ENCODE peak calls at places on chromosomes 3 and 15, in six cellular contexts. S is AG10803, U is neural progenitor cell, T is astrocyte of the cerebellum, B is RWPE1, I is osteoblast. J is an unnamed sample.
A peak's percentile ranks its signal among the peaks of the same experiment; 100 is the strongest.

GRCh38 chr3:120567370-120568197 is 28.6 kb upstream of the NDUFB4 start:
- DNase-seq in B (no peak), S (peak; percentile 43), T (no peak), I (no peak), U (peak; percentile 45), J (no peak)

GRCh38 chr15:45121706-45122417 is 7.7 kb downstream of the DUOXA2 start:
- DNase-seq in I (peak; percentile 99), S (peak; percentile 84), U (no peak), B (peak; percentile 88), T (peak; percentile 6), J (peak; percentile 18)

GRCh38 chr3:193016437-193016887 is 98.8 kb upstream of the MB21D2 start:
- DNase-seq in I (no peak), U (peak; percentile 51), B (peak; percentile 36), S (no peak), T (peak; percentile 16), J (no peak)

GRCh38 chr3:87052499-87053260 is 61.7 kb upstream of the VGLL3 start:
- DNase-seq in B (no peak), S (no peak), U (peak; percentile 2), I (no peak), T (no peak), J (no peak)

GRCh38 chr3:42504334-42505202 is 2.1 kb downstream of the VIPR1 start:
- DNase-seq in T (no peak), I (peak; percentile 66), S (no peak), U (no peak), B (no peak), J (no peak)

GRCh38 chr3:80018375-80018774 is 250.6 kb upstream of the ROBO1 start:
- DNase-seq in B (no peak), T (no peak), I (no peak), S (no peak), U (no peak), J (no peak)

GRCh38 chr15:98076021-98076816 is 115.7 kb downstream of the ARRDC4 start:
- DNase-seq in I (no peak), U (no peak), T (no peak), S (peak; percentile 73), B (no peak), J (peak; percentile 46)

GRCh38 chr3:194944526-194944925 is 258.8 kb downstream of the FAM43A start:
- DNase-seq in T (no peak), I (no peak), B (no peak), U (no peak), S (no peak), J (no peak)

GRCh38 chr3:194485471-194485875 is 1.3 kb downstream of the ATP13A3 start:
- DNase-seq in U (no peak), T (no peak), B (peak; percentile 53), I (peak; percentile 89), S (peak; percentile 70), J (no peak)

GRCh38 chr3:142077859-142078500 is 71.4 kb downstream of the TFDP2 start:
- DNase-seq in S (no peak), I (no peak), T (no peak), U (no peak), B (no peak), J (no peak)

GRCh38 chr3:195768414-195768813 is 43.3 kb downstream of the MUC4 start:
- DNase-seq in I (peak; percentile 82), U (no peak), T (no peak), S (no peak), B (no peak), J (no peak)

GRCh38 chr3:125139386-125139785 is 73.2 kb downstream of the SLC12A8 start:
- DNase-seq in B (no peak), U (no peak), I (no peak), S (no peak), T (no peak), J (no peak)

GRCh38 chr3:34859741-34860140 is 779.6 kb upstream of the ARPP21 start:
- DNase-seq in S (no peak), I (no peak), T (peak; percentile 40), B (no peak), U (no peak), J (no peak)

GRCh38 chr3:153980252-153980590 is 141.0 kb upstream of the ARHGEF26 start:
- DNase-seq in T (no peak), S (no peak), B (no peak), I (no peak), U (no peak), J (no peak)

GRCh38 chr3:45067486-45067885 is 41.4 kb downstream of the CLEC3B start:
- DNase-seq in U (no peak), T (no peak), I (no peak), B (no peak), S (no peak), J (no peak)

GRCh38 chr3:56955551-56956131 is 104.8 kb upstream of the SPATA12 start:
- DNase-seq in B (no peak), S (no peak), T (no peak), I (no peak), U (no peak), J (no peak)
- TF ChIP-seq CTCF in B (no peak), S (no peak), T (no peak), I (no peak), U (no peak), J (no peak)

GRCh38 chr15:64653757-64654156 is 121.6 kb downstream of the RBPMS2 start:
- DNase-seq in U (no peak), T (no peak), B (no peak), S (peak; percentile 24), I (no peak), J (no peak)
- TF ChIP-seq CTCF in U (peak; percentile 32), T (peak; percentile 8), B (peak; percentile 50), S (peak; percentile 50), I (peak; percentile 50), J (peak; percentile 36)

DNA sequence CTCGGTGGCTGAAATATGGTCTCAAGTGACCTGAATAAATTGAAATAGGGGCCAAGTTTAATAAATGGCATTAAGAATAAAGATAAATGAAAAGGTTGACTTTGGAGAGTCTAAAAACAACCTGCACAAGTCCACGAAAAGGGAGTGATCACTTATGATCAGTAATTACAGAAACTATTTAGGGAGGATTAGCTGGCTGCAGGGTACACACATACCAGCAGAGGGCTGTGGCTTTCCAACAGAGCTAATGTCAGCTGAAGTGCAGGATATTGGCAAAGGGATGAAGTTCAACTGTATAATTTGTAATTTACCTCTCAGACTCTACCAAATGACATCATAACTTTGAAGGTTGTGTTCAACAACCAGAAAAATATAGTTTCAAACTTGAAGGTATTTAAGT is 86.8 kb downstream of the SYNPR start:
- DNase-seq in B (no peak), T (no peak), U (peak; percentile 57), S (no peak), I (no peak), J (no peak)
- TF ChIP-seq CTCF in B (no peak), T (peak; percentile 35), U (peak; percentile 72), S (peak; percentile 19), I (no peak), J (peak; percentile 3)

DNA sequence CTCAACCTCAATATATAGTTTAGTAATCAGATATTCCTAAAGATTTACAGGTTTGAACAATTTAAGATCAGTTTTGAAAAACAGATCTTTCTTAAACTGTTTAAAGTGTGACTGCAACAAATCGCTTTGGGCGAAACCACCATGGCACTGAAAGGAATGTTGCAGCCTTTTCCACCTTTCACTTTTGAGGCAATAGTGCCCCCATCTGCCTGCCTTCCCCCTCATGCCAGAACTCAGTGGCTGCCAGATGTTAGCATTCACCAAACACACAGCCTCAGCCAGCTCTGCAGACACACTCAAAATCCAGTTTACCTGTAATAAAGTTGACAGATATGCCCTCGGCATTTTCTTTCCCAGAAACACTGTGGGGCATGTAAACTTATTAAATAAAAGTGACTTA is 3.3 kb downstream of the LYSMD4 start:
- DNase-seq in T (no peak), I (peak; percentile 80), S (peak; percentile 67), U (peak; percentile 54), B (peak; percentile 25), J (no peak)
- TF ChIP-seq CTCF in T (peak; percentile 57), I (peak; percentile 68), S (peak; percentile 64), U (peak; percentile 54), B (no peak), J (peak; percentile 53)

GRCh38 chr3:179750720-179751328 is 98.0 kb downstream of the USP13 start:
- DNase-seq in T (peak; percentile 6), S (peak; percentile 21), U (peak; percentile 46), B (no peak), I (no peak), J (no peak)
- TF ChIP-seq CTCF in T (peak; percentile 84), S (peak; percentile 79), U (peak; percentile 61), B (peak; percentile 58), I (peak; percentile 78), J (peak; percentile 73)

J was measured in AG09319.